ENCODE peak calls at places on chromosome 3, in seven cellular contexts. M is activated CD8-positive, alpha-beta memory T cell treated with anti-CD3 and anti-CD28 coated beads for 4 hours; I is A549; C is NCI-H460; Q is progenitor cell of endocrine pancreas; E is ELR; J is HCEC 1CT. X is an unnamed sample.
A peak's percentile ranks its signal among the peaks of the same experiment; 100 is the strongest.

GRCh38 chr3:152835311-152836102 is 576 bp downstream of the P2RY1 start:
- DNase-seq in M (no peak), C (peak; percentile 18), Q (peak; percentile 47), E (peak; percentile 1), J (no peak), I (peak; percentile 19), X (peak; percentile 49)

GRCh38 chr3:71532639-71533395 is 50.7 kb downstream of the FOXP1 start:
- DNase-seq in Q (no peak), E (peak; percentile 69), M (no peak), J (peak; percentile 43), I (no peak), C (no peak), X (no peak)

GRCh38 chr3:56887402-56888025 is 85.8 kb upstream of the ARHGEF3 start:
- DNase-seq in J (no peak), M (no peak), E (no peak), Q (no peak), I (no peak), C (no peak), X (no peak)

GRCh38 chr3:21477896-21478295 is 273.1 kb downstream of the ZNF385D start:
- DNase-seq in E (no peak), C (no peak), J (peak; percentile 7), Q (no peak), M (no peak), I (no peak), X (no peak)

GRCh38 chr3:72678892-72679291 is 169.4 kb downstream of the SHQ1 start:
- DNase-seq in I (no peak), M (no peak), J (no peak), C (no peak), Q (no peak), E (peak; percentile 46), X (no peak)

GRCh38 chr3:27746838-27747237 is 24.7 kb upstream of the EOMES start:
- DNase-seq in J (no peak), C (no peak), I (no peak), M (no peak), Q (no peak), E (no peak), X (no peak)

GRCh38 chr3:134291300-134292254 is 40.9 kb upstream of the RYK start:
- DNase-seq in C (no peak), E (no peak), M (no peak), I (no peak), Q (no peak), J (peak; percentile 60), X (peak; percentile 86)

GRCh38 chr3:158404319-158404718 is 166.7 kb upstream of the MLF1 start:
- DNase-seq in Q (no peak), I (no peak), C (no peak), M (no peak), J (no peak), E (no peak), X (no peak)

GRCh38 chr3:106333911-106334618 is 465.3 kb upstream of the CBLB start:
- DNase-seq in M (peak; percentile 21), I (no peak), J (peak; percentile 20), C (no peak), E (peak; percentile 48), Q (no peak), X (no peak)

GRCh38 chr3:71416868-71417267 is 166.7 kb downstream of the FOXP1 start:
- DNase-seq in I (no peak), Q (no peak), M (no peak), C (no peak), E (no peak), J (no peak), X (no peak)

GRCh38 chr3:57652203-57652602 is 40.7 kb downstream of the DENND6A start:
- DNase-seq in E (no peak), J (no peak), I (no peak), C (no peak), Q (no peak), M (no peak), X (no peak)

GRCh38 chr3:110542552-110543164 is 529.0 kb upstream of the NECTIN3 start:
- DNase-seq in Q (no peak), C (no peak), I (no peak), J (no peak), E (peak; percentile 21), M (no peak), X (no peak)

GRCh38 chr3:108406661-108407206 is 103.7 kb downstream of the MYH15 start:
- DNase-seq in I (peak; percentile 62), J (peak; percentile 44), M (no peak), C (peak; percentile 68), E (peak; percentile 82), Q (no peak), X (peak; percentile 64)

GRCh38 chr3:196237203-196237602 is 20.9 kb downstream of the SLC51A start:
- DNase-seq in Q (no peak), J (no peak), E (no peak), M (no peak), I (no peak), C (no peak), X (no peak)

GRCh38 chr3:175105066-175105465 is 245.9 kb downstream of the NAALADL2 start:
- DNase-seq in J (peak; percentile 9), C (no peak), I (no peak), Q (no peak), M (no peak), E (peak; percentile 29), X (no peak)

GRCh38 chr3:122258757-122259371 is 66.2 kb upstream of the CSTA start:
- DNase-seq in Q (peak; percentile 49), J (peak; percentile 56), E (peak; percentile 78), M (peak; percentile 11), I (peak; percentile 60), C (peak; percentile 45), X (peak; percentile 92)

GRCh38 chr3:182478369-182478768 is 314.9 kb upstream of the ATP11B start:
- DNase-seq in M (no peak), I (no peak), E (no peak), J (no peak), Q (no peak), C (no peak), X (no peak)

GRCh38 chr3:13235079-13235478 is 161.8 kb upstream of the IQSEC1 start:
- DNase-seq in C (no peak), M (no peak), I (no peak), E (no peak), J (no peak), Q (no peak), X (no peak)

GRCh38 chr3:102090646-102091045 is 241.3 kb downstream of the NFKBIZ start:
- DNase-seq in C (no peak), E (peak; percentile 70), I (no peak), Q (no peak), J (peak; percentile 34), M (no peak), X (no peak)

GRCh38 chr3:133328373-133328772 is 71.5 kb upstream of the BFSP2 start:
- DNase-seq in E (no peak), M (no peak), Q (no peak), J (no peak), C (no peak), I (no peak), X (no peak)

GRCh38 chr3:159830523-159831151 is 158.0 kb upstream of the IL12A start:
- DNase-seq in M (no peak), C (no peak), Q (no peak), J (peak; percentile 43), I (no peak), E (peak; percentile 59), X (no peak)

GRCh38 chr3:110210261-110210660 is 861.4 kb upstream of the NECTIN3 start:
- DNase-seq in J (no peak), I (no peak), M (no peak), E (no peak), C (no peak), Q (no peak), X (no peak)

GRCh38 chr3:4821975-4822374 is 157.3 kb upstream of the BHLHE40 start:
- DNase-seq in I (no peak), C (no peak), M (peak; percentile 61), E (no peak), J (no peak), Q (no peak), X (no peak)

GRCh38 chr3:160185711-160186110 is 39.5 kb upstream of the C3orf80 start:
- DNase-seq in C (no peak), M (no peak), E (no peak), I (no peak), J (no peak), Q (no peak), X (no peak)

GRCh38 chr3:2446146-2446545 is 347.5 kb downstream of the CNTN4 start:
- DNase-seq in Q (no peak), C (no peak), M (no peak), I (no peak), E (no peak), J (no peak), X (peak; percentile 27)

GRCh38 chr3:128067481-128067880 is 15.2 kb downstream of the SEC61A1 start:
- DNase-seq in E (peak; percentile 47), C (no peak), M (no peak), J (no peak), I (peak; percentile 16), Q (no peak), X (no peak)

X was measured in osteoblast.